ENCODE peak calls at places on chromosome 13, in four cellular contexts. One of them, this sample, is unnamed.

GRCh38 chr13:45321230-45321629 is 19.8 kb downstream of the TPT1 start:
- DNase-seq in K562: no peak
- DNase-seq in HEK293T: no peak
- DNase-seq in HepG2: no peak
- DNase-seq in this sample: no peak

GRCh38 chr13:41740479-41740878 is 220.4 kb downstream of the VWA8 start:
- DNase-seq in K562: no peak
- DNase-seq in HepG2: no peak
- DNase-seq in HEK293T: no peak
- DNase-seq in this sample: no peak

GRCh38 chr13:39692650-39693438 is 37.4 kb downstream of the COG6 start:
- DNase-seq in HepG2: no peak
- DNase-seq in HEK293T: no peak
- DNase-seq in K562: no peak
- DNase-seq in this sample: no peak

GRCh38 chr13:103634066-103634465 is 567.8 kb upstream of the SLC10A2 start:
- DNase-seq in HepG2: no peak
- DNase-seq in K562: no peak
- DNase-seq in HEK293T: no peak
- DNase-seq in this sample: no peak

GRCh38 chr13:106709509-106709908 is 141.6 kb upstream of the ARGLU1 start:
- DNase-seq in HepG2: no peak
- DNase-seq in K562: no peak
- DNase-seq in HEK293T: no peak
- DNase-seq in this sample: no peak

GRCh38 chr13:100608906-100609305 is 20.3 kb upstream of the GGACT start:
- DNase-seq in HEK293T: no peak
- DNase-seq in K562: peak; percentile 75
- DNase-seq in HepG2: no peak
- DNase-seq in this sample: no peak

GRCh38 chr13:92994056-92994455 is 232.6 kb upstream of the GPC6 start:
- DNase-seq in HepG2: no peak
- DNase-seq in K562: no peak
- DNase-seq in HEK293T: no peak
- DNase-seq in this sample: no peak

GRCh38 chr13:20901668-20902437 is 693 bp downstream of the XPO4 start:
- DNase-seq in HepG2: peak; percentile 54
- DNase-seq in HEK293T: peak; percentile 41
- DNase-seq in K562: peak; percentile 77
- DNase-seq in this sample: peak; percentile 28

GRCh38 chr13:75432045-75432444 is 49.9 kb downstream of the TBC1D4 start:
- DNase-seq in HEK293T: no peak
- DNase-seq in HepG2: peak; percentile 36
- DNase-seq in K562: peak; percentile 9
- DNase-seq in this sample: no peak

GRCh38 chr13:21060063-21060826 is 1.1 kb downstream of the LATS2 start:
- DNase-seq in K562: no peak
- DNase-seq in HepG2: no peak
- DNase-seq in HEK293T: peak; percentile 20
- DNase-seq in this sample: peak; percentile 28

GRCh38 chr13:75123428-75123827 is 358.5 kb downstream of the TBC1D4 start:
- DNase-seq in HEK293T: no peak
- DNase-seq in HepG2: no peak
- DNase-seq in K562: no peak
- DNase-seq in this sample: no peak

GRCh38 chr13:111511805-111512504 is 191.5 kb downstream of the TEX29 start:
- DNase-seq in HEK293T: no peak
- DNase-seq in HepG2: no peak
- DNase-seq in K562: no peak
- DNase-seq in this sample: no peak

GRCh38 chr13:41059466-41059865 is 1.8 kb upstream of the WBP4 start:
- DNase-seq in HepG2: no peak
- DNase-seq in K562: no peak
- DNase-seq in HEK293T: no peak
- DNase-seq in this sample: no peak

GRCh38 chr13:32663660-32664059 is 77.4 kb downstream of the PDS5B start:
- DNase-seq in HEK293T: no peak
- DNase-seq in K562: no peak
- DNase-seq in HepG2: peak; percentile 68
- DNase-seq in this sample: no peak

DNA sequence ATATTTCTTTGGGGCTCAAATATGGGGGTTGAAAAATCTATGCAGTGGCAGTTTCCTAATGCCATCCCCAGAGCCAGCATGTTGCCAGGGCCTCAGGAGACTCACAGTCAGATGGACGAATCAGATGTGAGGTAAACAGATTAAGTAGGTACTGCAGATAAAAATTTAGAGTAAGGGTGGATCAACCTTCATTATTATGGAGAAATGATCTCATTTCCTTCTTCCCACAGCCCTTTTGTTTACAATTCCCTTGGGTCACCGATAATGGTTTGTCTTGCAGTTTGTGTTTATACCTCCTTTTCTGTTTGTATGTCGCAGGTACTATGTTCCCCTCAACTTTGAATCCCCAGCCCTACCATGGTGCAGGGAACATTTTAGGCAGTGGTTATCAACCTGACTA is 20.0 kb downstream of the DIAPH3 start:
- DNase-seq in K562: no peak
- DNase-seq in HEK293T: no peak
- DNase-seq in HepG2: no peak
- DNase-seq in this sample: no peak
- TF ChIP-seq ELF4 in K562: no peak
- TF ChIP-seq ELF4 in HEK293T: no peak
- TF ChIP-seq ELF4 in HepG2: no peak
- TF ChIP-seq ELF4 in this sample: no peak

GRCh38 chr13:112757759-112758086 is 67.9 kb downstream of the ATP11A start:
- DNase-seq in HEK293T: no peak
- DNase-seq in HepG2: no peak
- DNase-seq in K562: no peak
- DNase-seq in this sample: no peak
- TF ChIP-seq ELF4 in HEK293T: no peak
- TF ChIP-seq ELF4 in HepG2: no peak
- TF ChIP-seq ELF4 in K562: no peak
- TF ChIP-seq ELF4 in this sample: no peak

DNA sequence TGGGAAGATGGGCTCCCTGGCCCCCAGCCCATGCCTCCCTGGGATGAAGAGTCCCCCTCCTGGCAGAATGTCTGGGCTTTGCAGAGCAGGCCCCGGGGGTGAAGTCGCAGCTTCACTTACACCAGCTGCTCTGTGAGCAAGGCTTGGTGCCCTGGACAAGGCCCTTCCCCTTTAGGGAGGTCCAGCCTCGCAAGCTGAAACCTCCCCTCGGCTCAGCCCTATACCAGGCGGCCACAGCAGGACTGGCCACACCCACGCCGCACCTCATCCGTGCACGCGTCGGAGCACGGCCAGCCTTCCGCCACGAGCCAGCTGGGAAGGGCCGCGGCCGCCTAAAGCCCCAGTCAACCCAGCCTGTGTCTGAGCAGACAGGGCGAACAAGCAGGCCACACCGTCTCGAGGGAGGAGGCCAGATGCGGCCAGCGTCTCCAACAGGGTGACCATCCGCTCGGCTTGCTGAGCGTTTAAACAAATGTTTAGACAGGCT is 83.2 kb upstream of the MCF2L start:
- DNase-seq in HEK293T: no peak
- DNase-seq in K562: peak; percentile 63
- DNase-seq in HepG2: peak; percentile 71
- DNase-seq in this sample: peak; percentile 83
- TF ChIP-seq ELF4 in HEK293T: no peak
- TF ChIP-seq ELF4 in K562: no peak
- TF ChIP-seq ELF4 in HepG2: no peak
- TF ChIP-seq ELF4 in this sample: no peak

DNA sequence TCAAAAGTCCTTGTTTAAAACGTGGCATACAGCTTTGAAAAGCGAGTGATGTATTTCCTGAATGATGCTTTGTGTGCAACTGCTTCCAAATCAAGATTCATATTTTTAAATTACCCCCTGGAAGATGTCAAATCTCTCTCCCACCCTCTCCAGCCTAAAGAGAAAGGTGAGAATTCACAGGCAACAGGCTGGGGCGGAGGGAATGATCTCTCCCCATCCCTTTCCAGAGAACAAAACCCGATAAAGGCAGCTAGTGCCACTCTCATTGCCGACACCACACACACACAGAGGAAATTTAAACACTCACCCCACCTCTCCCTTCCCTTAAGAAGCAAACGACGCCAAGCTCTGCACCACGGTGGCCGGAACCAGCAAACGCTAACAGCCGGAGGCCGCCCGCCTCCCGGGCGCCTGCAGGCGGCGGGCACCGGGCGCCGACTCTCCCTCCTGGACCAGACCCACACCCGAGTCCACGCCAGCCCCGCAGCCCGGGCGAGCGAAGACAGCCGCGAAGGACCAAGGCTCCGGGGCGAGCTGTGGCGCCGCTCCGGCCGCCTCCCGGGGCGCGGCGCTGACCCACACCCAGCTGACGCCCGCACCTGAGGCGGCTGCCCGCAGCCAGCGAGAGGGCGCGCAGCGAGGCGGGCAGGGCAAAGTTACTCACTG is 485 bp downstream of the LNX2 start:
- DNase-seq in K562: no peak
- DNase-seq in HEK293T: peak; percentile 46
- DNase-seq in HepG2: peak; percentile 7
- DNase-seq in this sample: no peak
- TF ChIP-seq ELF4 in K562: no peak
- TF ChIP-seq ELF4 in HEK293T: no peak
- TF ChIP-seq ELF4 in HepG2: no peak
- TF ChIP-seq ELF4 in this sample: peak; percentile 74

GRCh38 chr13:23060972-23061371 is 119.8 kb upstream of the SGCG start:
- DNase-seq in K562: no peak
- DNase-seq in HepG2: no peak
- DNase-seq in HEK293T: no peak
- DNase-seq in this sample: no peak
- TF ChIP-seq ELF4 in K562: no peak
- TF ChIP-seq ELF4 in HepG2: no peak
- TF ChIP-seq ELF4 in HEK293T: no peak
- TF ChIP-seq ELF4 in this sample: no peak

GRCh38 chr13:49814551-49815270 is 22.2 kb upstream of the KPNA3 start:
- DNase-seq in HepG2: peak; percentile 41
- DNase-seq in HEK293T: no peak
- DNase-seq in K562: no peak
- DNase-seq in this sample: no peak

GRCh38 chr13:49810825-49811526 is 18.5 kb upstream of the KPNA3 start:
- DNase-seq in K562: no peak
- DNase-seq in HepG2: peak; percentile 93
- DNase-seq in HEK293T: no peak
- DNase-seq in this sample: no peak

GRCh38 chr13:49812806-49813205 is 20.3 kb upstream of the KPNA3 start:
- DNase-seq in HepG2: peak; percentile 66
- DNase-seq in HEK293T: no peak
- DNase-seq in K562: no peak
- DNase-seq in this sample: no peak

GRCh38 chr13:49810464-49810824 is 18.0 kb upstream of the KPNA3 start:
- DNase-seq in K562: no peak
- DNase-seq in HEK293T: no peak
- DNase-seq in HepG2: no peak
- DNase-seq in this sample: no peak

DNA sequence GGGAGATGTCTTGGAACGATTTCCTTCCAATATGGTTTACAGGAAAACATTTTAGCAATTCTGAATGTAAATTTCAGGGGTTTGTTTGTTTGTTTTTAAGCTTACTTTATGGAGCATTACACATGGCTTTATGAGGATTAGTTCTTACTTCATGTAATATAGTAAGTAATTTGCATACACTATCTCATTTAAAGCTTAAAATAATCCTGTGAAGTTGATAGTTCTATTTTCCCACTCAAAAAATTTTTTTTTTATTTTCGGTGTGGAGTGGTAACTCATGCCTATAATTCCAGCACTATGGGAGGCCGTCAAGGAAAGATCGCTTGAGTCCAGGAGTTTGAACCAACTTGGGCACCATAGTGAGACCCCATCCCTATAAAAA is 19.0 kb upstream of the KPNA3 start:
- DNase-seq in HepG2: no peak
- DNase-seq in HEK293T: no peak
- DNase-seq in K562: no peak
- DNase-seq in this sample: no peak
- TF ChIP-seq ELF4 in HepG2: no peak
- TF ChIP-seq ELF4 in HEK293T: no peak
- TF ChIP-seq ELF4 in K562: no peak
- TF ChIP-seq ELF4 in this sample: no peak

DNA sequence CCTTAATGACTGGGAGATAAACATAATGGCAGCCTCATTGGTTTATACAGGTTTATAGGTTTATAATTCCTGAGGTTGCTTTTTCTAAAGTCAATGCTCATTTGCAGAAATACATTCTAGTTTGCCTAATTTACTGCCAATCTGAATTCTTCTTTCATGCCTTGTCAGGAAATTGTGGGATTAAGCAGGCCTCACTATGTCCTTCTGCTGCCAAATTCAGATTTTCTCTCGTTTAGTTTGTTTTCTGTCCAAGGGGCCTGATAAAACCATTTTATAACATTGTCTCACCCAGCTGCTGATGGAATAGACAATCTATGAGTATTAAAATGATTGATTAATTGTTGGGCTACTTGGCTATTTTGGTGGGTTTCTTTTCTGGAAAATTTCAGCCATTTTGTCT is 42.4 kb upstream of the OBI1 start:
- DNase-seq in HEK293T: no peak
- DNase-seq in K562: no peak
- DNase-seq in HepG2: no peak
- DNase-seq in this sample: no peak
- TF ChIP-seq ELF4 in HEK293T: no peak
- TF ChIP-seq ELF4 in K562: no peak
- TF ChIP-seq ELF4 in HepG2: no peak
- TF ChIP-seq ELF4 in this sample: no peak

GRCh38 chr13:27952931-27953670 is 16.0 kb downstream of the CDX2 start:
- DNase-seq in K562: no peak
- DNase-seq in HEK293T: no peak
- DNase-seq in HepG2: peak; percentile 15
- DNase-seq in this sample: peak; percentile 40
- TF ChIP-seq ELF4 in K562: no peak
- TF ChIP-seq ELF4 in HEK293T: no peak
- TF ChIP-seq ELF4 in HepG2: no peak
- TF ChIP-seq ELF4 in this sample: no peak

DNA sequence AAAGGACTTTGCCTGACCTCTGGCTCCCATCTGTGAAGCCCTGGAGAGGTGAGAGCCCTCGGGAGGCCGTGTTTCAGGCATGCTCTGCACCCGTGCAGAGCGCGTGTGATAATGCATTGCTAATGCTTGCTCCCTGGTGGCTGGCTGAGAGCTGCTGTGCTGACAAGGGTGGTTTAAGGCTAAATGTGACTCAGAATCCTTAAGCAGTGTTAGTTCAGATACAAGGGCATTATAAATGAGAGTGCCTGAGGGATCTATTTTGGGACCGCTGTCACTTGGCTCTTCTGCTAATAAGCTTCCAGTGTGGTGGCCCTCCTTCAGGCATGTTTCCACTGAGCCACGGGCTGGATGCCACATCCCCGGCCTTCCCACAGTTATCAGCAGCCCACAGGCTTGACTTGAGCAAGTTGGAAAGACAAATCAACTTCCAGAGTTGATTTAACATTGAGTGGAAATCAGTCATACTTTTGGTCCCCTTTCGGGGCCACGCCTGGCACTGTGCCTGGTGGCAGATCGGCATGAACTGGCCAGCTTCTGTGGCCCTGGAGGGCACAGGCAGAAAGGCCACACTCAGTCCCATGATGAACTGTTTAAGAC is 17.0 kb downstream of the ALOX5AP start:
- DNase-seq in K562: no peak
- DNase-seq in HEK293T: no peak
- DNase-seq in HepG2: no peak
- DNase-seq in this sample: no peak
- TF ChIP-seq ELF4 in K562: no peak
- TF ChIP-seq ELF4 in HEK293T: no peak
- TF ChIP-seq ELF4 in HepG2: no peak
- TF ChIP-seq ELF4 in this sample: no peak